ENCODE peak calls at places on chromosomes 1 and 21, in seven cellular contexts. P is HCT116, J is Panc1, N is upper lobe of left lung, V is K562, C is GM23338, D is HepG2. E is an unnamed sample.

GRCh38 chr1:89687254-89687653 is 54.3 kb downstream of the LRRC8C start:
- ATAC-seq in P (no peak), J (no peak), N (no peak), V (no peak), C (no peak), D (no peak), E (no peak)

GRCh38 chr1:186572509-186572908 is 107.7 kb downstream of the PTGS2 start:
- ATAC-seq in P (no peak), J (no peak), N (no peak), V (no peak), C (no peak), D (no peak), E (no peak)

GRCh38 chr21:15071012-15071411 is 6.2 kb upstream of the NRIP1 start:
- ATAC-seq in P (no peak), J (no peak), N (no peak), V (peak), C (peak), D (no peak), E (no peak)

GRCh38 chr1:111603979-111604378 is 15.6 kb upstream of the RAP1A start:
- ATAC-seq in P (no peak), J (no peak), N (peak), V (peak), C (no peak), D (no peak), E (no peak)

GRCh38 chr1:109277434-109278204 is 5.3 kb downstream of the PSRC1 start:
- ATAC-seq in P (peak), J (peak), N (peak), V (peak), C (peak), D (peak), E (peak)

GRCh38 chr1:6328696-6329095 is 64.9 kb downstream of the ACOT7 start:
- ATAC-seq in P (no peak), J (no peak), N (no peak), V (no peak), C (no peak), D (no peak), E (no peak)

GRCh38 chr1:10918531-10918930 is 93.9 kb upstream of the TARDBP start:
- ATAC-seq in P (no peak), J (no peak), N (no peak), V (no peak), C (no peak), D (no peak), E (no peak)

GRCh38 chr1:84164567-84165021 is 20.5 kb downstream of the PRKACB start:
- ATAC-seq in P (peak), J (peak), N (no peak), V (no peak), C (no peak), D (no peak), E (no peak)

GRCh38 chr1:244088161-244088560 is 37.1 kb downstream of the ZBTB18 start:
- ATAC-seq in P (no peak), J (no peak), N (no peak), V (no peak), C (no peak), D (no peak), E (no peak)

GRCh38 chr1:56788102-56788501 is 31.1 kb downstream of the FYB2 start:
- ATAC-seq in P (no peak), J (no peak), N (no peak), V (no peak), C (no peak), D (peak), E (no peak)

GRCh38 chr1:147769107-147769506 is 8.7 kb upstream of the GJA5 start:
- ATAC-seq in P (no peak), J (no peak), N (no peak), V (no peak), C (no peak), D (no peak), E (peak)

GRCh38 chr1:4802024-4802423 is 147.6 kb downstream of the AJAP1 start:
- ATAC-seq in P (no peak), J (no peak), N (no peak), V (no peak), C (no peak), D (no peak), E (peak)

GRCh38 chr21:32406405-32406804 is 6.1 kb upstream of the EVA1C start:
- ATAC-seq in P (no peak), J (no peak), N (no peak), V (no peak), C (peak), D (peak), E (no peak)

GRCh38 chr1:162697140-162697895 is 65.1 kb downstream of the DDR2 start:
- ATAC-seq in P (no peak), J (no peak), N (no peak), V (no peak), C (no peak), D (no peak), E (no peak)
- TF ChIP-seq POLR2AphosphoS5 in P (no peak), J (no peak), N (no peak), V (no peak), C (no peak), D (no peak), E (no peak)

DNA sequence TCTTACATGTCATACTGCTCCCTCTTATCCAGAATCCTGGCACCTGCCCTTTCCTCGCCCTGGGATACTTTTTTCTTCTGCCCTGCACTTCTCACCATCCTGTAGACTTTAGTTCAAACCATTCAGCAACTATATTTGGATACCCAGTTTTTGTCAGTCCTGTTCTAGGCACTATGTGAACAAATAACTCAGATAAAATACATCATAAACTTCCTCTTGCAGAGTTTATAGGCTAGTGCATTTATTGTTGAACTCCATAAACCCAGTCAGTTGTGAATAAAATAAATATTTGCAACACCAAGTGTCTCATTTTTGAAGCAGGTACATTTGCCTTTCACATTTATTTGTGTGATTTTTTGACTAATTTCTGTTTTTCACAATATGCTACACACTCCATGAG is 4.3 kb downstream of the LYPLAL1 start:
- ATAC-seq in P (no peak), J (no peak), N (no peak), V (no peak), C (no peak), D (no peak), E (no peak)
- H3K4me3 ChIP-seq in P (no peak), J (no peak), N (no peak), V (no peak), C (no peak), D (no peak), E (no peak)

DNA sequence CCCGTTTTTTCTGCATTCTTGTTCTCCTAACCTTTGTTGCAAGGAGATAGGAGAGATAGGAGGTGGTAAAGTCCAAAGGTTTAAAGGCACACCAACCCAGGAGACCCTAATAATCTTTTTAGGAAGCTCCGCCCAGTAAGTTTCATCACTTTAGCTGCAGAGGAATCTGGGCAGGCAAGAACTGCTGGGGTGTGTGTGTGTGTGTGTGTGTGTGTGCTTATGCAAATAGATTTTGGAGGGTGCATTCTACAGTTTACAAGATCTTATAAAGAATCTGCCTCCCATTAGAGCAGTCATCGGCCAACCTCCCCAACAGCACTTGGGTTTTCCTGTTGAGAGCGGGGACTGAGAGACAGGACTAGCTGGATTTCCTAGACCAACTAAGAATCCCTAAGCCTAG is 3.9 kb upstream of the IL10 start:
- ATAC-seq in P (no peak), J (no peak), N (peak), V (no peak), C (no peak), D (no peak), E (no peak)
- TF ChIP-seq POLR2AphosphoS5 in P (no peak), J (no peak), N (no peak), V (no peak), C (no peak), D (no peak), E (no peak)

DNA sequence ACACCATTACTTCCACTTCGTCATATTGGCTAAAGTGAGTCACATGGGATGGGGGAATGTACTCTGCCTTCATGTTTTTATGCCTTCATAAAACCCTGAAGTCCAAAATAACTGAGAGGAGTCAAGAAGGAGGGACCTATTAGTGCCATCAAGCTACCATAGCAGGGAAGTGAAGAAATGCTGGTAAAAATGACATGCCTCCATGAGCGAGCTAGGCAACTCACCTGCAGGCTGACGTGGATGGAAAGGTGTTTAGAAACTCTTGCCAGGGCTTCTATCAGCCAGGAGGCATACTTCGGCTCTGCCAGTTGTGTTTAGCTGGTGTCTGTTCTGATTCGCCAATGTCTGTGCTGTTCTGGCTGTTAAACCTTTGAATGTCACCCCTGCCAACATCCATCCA is 424.4 kb upstream of the USP24 start:
- ATAC-seq in P (no peak), J (no peak), N (no peak), V (no peak), C (no peak), D (no peak), E (no peak)
- H3K4me3 ChIP-seq in P (no peak), J (no peak), N (no peak), V (no peak), C (no peak), D (no peak), E (no peak)

GRCh38 chr1:223715710-223716103 is 3.4 kb downstream of the CAPN2 start:
- ATAC-seq in P (no peak), J (no peak), N (no peak), V (no peak), C (no peak), D (no peak), E (no peak)

GRCh38 chr1:223714421-223714724 is 2.0 kb downstream of the CAPN2 start:
- ATAC-seq in P (no peak), J (no peak), N (no peak), V (no peak), C (no peak), D (no peak), E (no peak)

GRCh38 chr1:223716302-223716862 is 4.0 kb downstream of the CAPN2 start:
- ATAC-seq in P (no peak), J (no peak), N (no peak), V (no peak), C (no peak), D (no peak), E (no peak)

GRCh38 chr1:223713546-223714420 is 1.4 kb downstream of the CAPN2 start:
- ATAC-seq in P (peak), J (no peak), N (no peak), V (peak), C (no peak), D (no peak), E (no peak)

DNA sequence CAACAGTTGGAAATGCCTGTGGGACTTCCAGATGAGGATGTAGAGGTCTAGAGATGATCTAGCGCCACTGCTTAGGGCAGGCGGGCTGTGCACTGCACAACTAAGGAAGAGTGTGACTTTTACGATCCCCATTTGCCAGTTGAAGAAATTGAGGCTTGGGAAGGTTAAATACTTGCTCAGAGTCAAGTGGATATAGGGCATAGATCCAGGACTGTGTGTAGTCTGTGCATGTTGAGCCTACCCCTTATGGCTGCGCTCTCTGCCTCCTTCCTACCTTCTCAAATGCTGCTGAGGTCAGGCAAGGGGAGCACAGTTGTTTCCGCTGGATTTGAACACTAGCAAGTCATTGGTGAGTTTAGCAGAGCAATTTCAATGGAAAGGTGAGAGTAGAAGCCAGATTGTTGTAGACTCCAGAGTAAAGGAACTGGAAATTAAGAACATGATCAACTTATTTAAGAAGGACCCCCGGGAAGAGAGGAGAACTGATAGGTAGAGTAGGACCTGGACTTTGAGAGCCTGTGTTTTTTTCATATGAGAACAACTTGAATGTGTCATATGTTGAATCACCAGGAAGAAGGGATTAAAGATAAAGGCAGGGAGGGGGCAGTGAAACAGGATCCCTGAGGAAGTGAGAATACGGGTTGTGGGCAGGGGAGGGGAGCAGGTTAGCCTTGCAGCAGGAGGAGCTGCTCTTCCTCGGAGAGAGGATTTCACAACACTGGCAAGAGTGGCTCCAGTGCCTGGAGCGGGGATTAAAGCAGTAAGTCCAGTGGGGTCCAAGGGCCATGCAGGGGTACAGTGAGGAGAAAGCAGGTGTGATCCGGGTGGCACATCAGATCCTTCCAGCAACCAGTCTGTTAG is 2.7 kb downstream of the CAPN2 start:
- ATAC-seq in P (peak), J (no peak), N (no peak), V (peak), C (peak), D (no peak), E (no peak)
- TF ChIP-seq POLR2AphosphoS5 in P (peak), J (no peak), N (no peak), V (no peak), C (no peak), D (no peak), E (peak)

DNA sequence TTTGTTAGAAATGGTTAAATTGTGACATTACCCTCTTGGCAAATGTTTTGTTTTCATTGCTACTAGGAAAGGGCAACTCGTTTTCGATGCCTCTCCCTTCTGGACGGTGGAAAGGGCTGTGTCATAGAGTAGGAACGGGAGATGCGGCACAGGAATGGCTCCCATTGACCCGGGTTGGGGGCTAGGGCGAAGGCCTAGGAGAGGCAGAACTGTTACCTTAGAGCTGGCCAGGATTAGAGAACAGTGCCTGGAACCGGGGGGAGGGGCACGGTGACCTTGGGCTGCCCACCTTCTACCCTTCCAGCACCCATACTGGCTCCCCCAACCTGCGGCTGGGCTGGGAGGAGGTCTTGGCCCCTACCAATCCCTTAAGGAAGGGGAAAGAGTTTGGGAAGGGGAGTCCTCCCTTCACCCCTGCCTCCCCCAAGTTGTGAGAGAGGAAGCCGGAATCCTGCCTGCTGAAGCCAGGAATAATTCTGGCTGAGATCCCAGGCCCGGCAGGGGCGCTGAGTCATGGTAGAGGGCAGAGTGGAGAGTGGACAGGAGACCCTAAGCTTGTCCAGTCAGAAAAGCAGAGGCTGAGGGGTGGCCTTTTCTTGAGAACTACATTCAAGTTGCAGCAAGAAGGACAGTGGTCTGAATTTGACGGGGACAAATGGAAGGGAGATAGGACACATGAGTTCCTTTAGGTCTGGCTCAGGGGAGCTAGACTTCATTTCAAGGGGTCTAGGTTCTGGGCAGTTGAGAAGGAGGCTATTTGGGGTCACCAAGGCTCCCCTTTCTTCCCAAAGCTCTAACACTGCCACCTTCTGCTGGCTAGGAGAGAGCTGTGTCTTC is 8.2 kb downstream of the LMNA start:
- ATAC-seq in P (peak), J (peak), N (peak), V (peak), C (peak), D (peak), E (peak)
- H3K4me3 ChIP-seq in P (peak), J (peak), N (peak), V (peak), C (peak), D (peak), E (peak)

GRCh38 chr1:44646276-44646675 is 28.0 kb downstream of the TMEM53 start:
- ATAC-seq in P (no peak), J (no peak), N (no peak), V (no peak), C (no peak), D (no peak), E (peak)
- TF ChIP-seq POLR2AphosphoS5 in P (no peak), J (no peak), N (no peak), V (no peak), C (no peak), D (no peak), E (peak)

GRCh38 chr21:45517249-45518065 is 24.8 kb downstream of the SLC19A1 start:
- ATAC-seq in P (no peak), J (no peak), N (no peak), V (peak), C (no peak), D (no peak), E (no peak)
- H3K4me3 ChIP-seq in P (no peak), J (no peak), N (no peak), V (no peak), C (no peak), D (no peak), E (no peak)